ENCODE peak calls at places on chromosomes 2 and 18, in ten cellular contexts. V is transverse colon, B is tibial nerve, F is lung, R is heart left ventricle, K is IMR-90, O is choroid plexus epithelial cell, T is esophagus squamous epithelium, S is fibroblast of pulmonary artery, M is heart right ventricle. U is an unnamed sample.

GRCh38 chr18:7207366-7207765 is 23.5 kb upstream of the LRRC30 start:
- DNase-seq in K (no peak), F (no peak), B (no peak), T (no peak), M (no peak), R (no peak), V (no peak), S (peak; percentile 34), O (no peak), U (peak; percentile 8)

GRCh38 chr18:21820035-21820810 is 79.6 kb downstream of the MIB1 start:
- DNase-seq in S (peak; percentile 51), O (peak; percentile 67), B (no peak), V (no peak), R (no peak), K (peak; percentile 33), M (no peak), F (no peak), T (no peak), U (peak; percentile 28)

GRCh38 chr18:49241852-49242251 is 218.6 kb downstream of the DYM start:
- DNase-seq in K (peak; percentile 80), S (peak; percentile 24), B (no peak), T (no peak), R (no peak), O (peak; percentile 80), F (no peak), M (no peak), V (no peak), U (peak; percentile 76)

GRCh38 chr18:31610841-31611240 is 19.2 kb downstream of the TTR start:
- DNase-seq in T (no peak), O (peak; percentile 40), F (no peak), R (peak; percentile 28), K (no peak), S (peak; percentile 22), V (peak; percentile 42), B (no peak), M (no peak), U (no peak)

GRCh38 chr18:3675446-3675845 is 225.5 kb downstream of the TGIF1 start:
- DNase-seq in F (no peak), S (no peak), B (no peak), O (no peak), R (no peak), V (no peak), M (no peak), T (no peak), K (peak; percentile 43), U (peak; percentile 39)

GRCh38 chr2:42064417-42064942 is 16.7 kb downstream of the PKDCC start:
- DNase-seq in F (no peak), B (no peak), O (peak; percentile 90), S (peak; percentile 66), R (no peak), M (no peak), K (peak; percentile 96), T (no peak), V (peak; percentile 54), U (peak; percentile 60)

GRCh38 chr18:6279308-6279707 is 135.4 kb downstream of the L3MBTL4 start:
- DNase-seq in M (no peak), K (no peak), B (no peak), V (no peak), T (no peak), S (no peak), F (no peak), O (no peak), R (no peak), U (no peak)

GRCh38 chr2:23649819-23650218 is 264.8 kb downstream of the KLHL29 start:
- DNase-seq in T (no peak), M (no peak), V (no peak), K (peak; percentile 34), S (peak; percentile 28), O (peak; percentile 74), R (peak; percentile 54), F (no peak), B (no peak), U (no peak)

GRCh38 chr18:26652501-26652900 is 104.1 kb upstream of the KCTD1 start:
- DNase-seq in O (no peak), F (no peak), M (no peak), S (no peak), T (no peak), R (no peak), V (no peak), B (no peak), K (no peak), U (no peak)

GRCh38 chr2:105856576-105856975 is 111.9 kb downstream of the NCK2 start:
- DNase-seq in O (no peak), B (no peak), M (no peak), R (no peak), V (no peak), T (no peak), S (no peak), K (no peak), F (no peak), U (no peak)

GRCh38 chr2:40488927-40489677 is 37.2 kb upstream of the SLC8A1 start:
- DNase-seq in O (peak; percentile 22), M (no peak), B (no peak), S (peak; percentile 42), T (no peak), K (peak; percentile 57), V (no peak), R (no peak), F (no peak), U (peak; percentile 37)
- H3K4me3 ChIP-seq in O (no peak overlapping the region), M (peak overlapping the region; percentile 62), B (peak overlapping the region; percentile 16), S (peak overlapping the region; percentile 31), T (peak overlapping the region; percentile 62), K (peak overlapping the region; percentile 52), V (peak overlapping the region; percentile 14), R (peak overlapping the region; percentile 42), F (peak overlapping the region; percentile 35), U (peak overlapping the region; percentile 39)

GRCh38 chr2:234611209-234611608 is 114.3 kb upstream of the ARL4C start:
- DNase-seq in B (no peak), F (no peak), M (no peak), R (no peak), T (no peak), O (peak; percentile 20), V (no peak), S (no peak), K (no peak), U (no peak)
- TF ChIP-seq CTCF in B (no peak), F (no peak), M (no peak), R (no peak), T (no peak), O (peak; percentile 65), V (no peak), S (peak; percentile 38), K (peak; percentile 20), U (peak; percentile 39)

GRCh38 chr2:234496442-234496834 is 443 bp downstream of the ARL4C start:
- DNase-seq in O (peak; percentile 43), M (peak; percentile 26), B (no peak), F (no peak), T (no peak), K (no peak), S (peak; percentile 32), V (peak; percentile 44), R (no peak), U (peak; percentile 43)

GRCh38 chr2:234494361-234495075 is 2.4 kb downstream of the ARL4C start:
- DNase-seq in M (no peak), V (no peak), B (no peak), F (peak; percentile 43), S (peak; percentile 65), O (peak; percentile 21), K (peak; percentile 66), R (no peak), T (no peak), U (peak; percentile 56)

GRCh38 chr2:234496835-234497591 is at the start of gene ARL4C:
- DNase-seq in M (peak; percentile 77), S (peak; percentile 63), F (peak; percentile 58), T (no peak), B (no peak), R (peak; percentile 64), O (peak; percentile 62), K (peak; percentile 60), V (peak; percentile 66), U (peak; percentile 75)

GRCh38 chr2:234495076-234495800 is 1.6 kb downstream of the ARL4C start:
- DNase-seq in K (peak; percentile 44), F (no peak), B (no peak), S (no peak), M (no peak), R (no peak), V (no peak), T (no peak), O (peak; percentile 38), U (peak; percentile 54)

DNA sequence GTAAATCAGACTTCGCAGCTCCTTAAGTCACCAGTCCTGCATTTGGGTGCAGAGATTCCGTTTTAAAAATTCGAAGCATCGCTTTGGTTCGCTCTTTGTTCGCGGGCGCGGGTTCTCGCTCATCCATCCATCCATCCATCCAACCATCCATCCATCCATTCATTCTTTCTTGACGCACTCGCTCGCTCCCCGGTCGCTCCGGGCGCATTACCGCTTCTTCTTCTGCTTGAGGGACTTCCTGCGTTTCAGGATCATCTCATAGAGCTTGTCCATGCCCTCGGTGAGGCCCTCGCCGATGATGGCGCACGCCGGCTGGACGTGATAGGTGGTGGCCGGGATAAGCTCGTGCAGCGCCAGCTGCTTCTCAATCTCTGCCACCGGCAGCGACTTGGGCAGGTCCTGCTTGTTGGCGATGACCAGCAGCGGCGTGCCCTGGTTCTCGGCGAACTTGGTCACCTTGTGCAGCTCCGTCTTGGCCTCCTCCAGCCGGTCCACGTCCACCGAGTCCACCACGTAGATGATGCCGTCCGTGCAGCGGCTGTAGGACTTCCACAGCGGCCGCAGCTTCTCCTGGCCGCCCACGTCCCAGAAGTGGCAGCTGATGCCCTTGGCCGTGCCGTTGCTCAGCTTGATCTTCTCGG is 960 bp downstream of the ARL4C start:
- DNase-seq in M (peak; percentile 23), T (no peak), F (no peak), R (peak; percentile 44), S (no peak), K (peak; percentile 32), B (no peak), V (peak; percentile 28), O (peak; percentile 28), U (peak; percentile 30)
- H3K4me3 ChIP-seq in M (peak overlapping the region; percentile 75), T (peak overlapping the region; percentile 70), F (peak overlapping the region; percentile 53), R (peak overlapping the region; percentile 57), S (peak overlapping the region; percentile 66), K (peak overlapping the region; percentile 84), B (peak overlapping the region; percentile 59), V (peak overlapping the region; percentile 37), O (peak overlapping the region; percentile 79), U (peak overlapping the region; percentile 97)

GRCh38 chr2:167335627-167336026 is 447.3 kb downstream of the XIRP2 start:
- DNase-seq in S (peak; percentile 16), R (no peak), B (no peak), M (no peak), T (no peak), O (peak; percentile 48), F (no peak), V (no peak), K (peak; percentile 71), U (no peak)

GRCh38 chr2:167331636-167332232 is 443.5 kb downstream of the XIRP2 start:
- DNase-seq in S (no peak), M (no peak), B (no peak), V (peak; percentile 22), T (no peak), R (peak; percentile 24), O (peak; percentile 49), F (no peak), K (no peak), U (no peak)

GRCh38 chr2:167332358-167332757 is 444.1 kb downstream of the XIRP2 start:
- DNase-seq in V (peak; percentile 14), K (no peak), M (no peak), S (no peak), F (no peak), T (no peak), B (no peak), R (no peak), O (no peak), U (no peak)

GRCh38 chr2:167334343-167334742 is 446.1 kb downstream of the XIRP2 start:
- DNase-seq in R (no peak), T (no peak), B (no peak), O (no peak), V (no peak), F (no peak), M (no peak), K (no peak), S (no peak), U (no peak)

GRCh38 chr2:167333245-167333644 is 445.0 kb downstream of the XIRP2 start:
- DNase-seq in V (no peak), K (peak; percentile 2), B (no peak), T (no peak), M (no peak), O (peak; percentile 26), R (no peak), F (no peak), S (no peak), U (no peak)
- TF ChIP-seq CTCF in V (no peak), K (no peak), B (no peak), T (no peak), M (no peak), O (peak; percentile 44), R (no peak), F (no peak), S (peak; percentile 5), U (no peak)

U was measured in AG10803.